ENCODE peak calls at places on chromosomes 1 and 21, in four cellular contexts. L is cardiac muscle cell, V is spleen, M is heart right ventricle. G is an unnamed sample.

GRCh38 chr1:55053265-55053954 is 14.1 kb downstream of the PCSK9 start:
- DNase-seq in L (no peak), M (no peak), V (no peak), G (no peak)

GRCh38 chr1:203465943-203466342 is 9.7 kb upstream of the PRELP start:
- DNase-seq in L (peak; percentile 24), M (peak; percentile 54), V (no peak), G (no peak)

GRCh38 chr1:29052951-29053350 is 70.8 kb downstream of the TMEM200B start:
- DNase-seq in V (no peak), M (no peak), L (no peak), G (no peak)

GRCh38 chr1:110508038-110508437 is 10.9 kb downstream of the KCNA10 start:
- DNase-seq in V (no peak), M (peak; percentile 34), L (peak; percentile 44), G (no peak)

GRCh38 chr1:153573351-153573750 is 7.7 kb upstream of the S100A2 start:
- DNase-seq in V (no peak), M (no peak), L (peak; percentile 29), G (no peak)

GRCh38 chr1:228315484-228315944 is 91.1 kb downstream of the TRIM11 start:
- DNase-seq in V (no peak), M (no peak), L (no peak), G (no peak)

GRCh38 chr1:166908942-166909341 is 32.9 kb upstream of the TADA1 start:
- DNase-seq in V (no peak), M (no peak), L (no peak), G (no peak)

GRCh38 chr1:179310271-179310670 is 16.7 kb downstream of the SOAT1 start:
- DNase-seq in M (no peak), L (no peak), V (no peak), G (peak; percentile 27)

GRCh38 chr1:29397981-29398380 is 161.7 kb downstream of the PTPRU start:
- DNase-seq in M (no peak), V (no peak), L (no peak), G (no peak)

GRCh38 chr1:165927169-165927568 is 99.8 kb downstream of the UCK2 start:
- DNase-seq in V (no peak), L (no peak), M (no peak), G (no peak)

GRCh38 chr21:44980562-44981489 is 41.0 kb downstream of the SLX9 start:
- DNase-seq in M (no peak), V (peak; percentile 72), L (no peak), G (no peak)

GRCh38 chr1:153292740-153293479 is 19.8 kb downstream of the PGLYRP3 start:
- DNase-seq in V (no peak), M (no peak), L (no peak), G (no peak)

GRCh38 chr1:3523980-3524379 is 69.5 kb downstream of the ARHGEF16 start:
- DNase-seq in L (no peak), M (no peak), V (no peak), G (no peak)

GRCh38 chr1:10168912-10169514 is 41.4 kb upstream of the KIF1B start:
- DNase-seq in V (no peak), M (no peak), L (no peak), G (no peak)

GRCh38 chr1:67732750-67733151 is 47.8 kb downstream of the GADD45A start:
- DNase-seq in M (peak; percentile 62), V (no peak), L (no peak), G (no peak)

GRCh38 chr21:37435120-37435519 is 68.5 kb downstream of the DYRK1A start:
- DNase-seq in L (peak; percentile 95), V (no peak), M (peak; percentile 80), G (peak; percentile 49)

GRCh38 chr1:22229374-22229773 is 86.5 kb upstream of the WNT4 start:
- DNase-seq in V (no peak), L (no peak), M (no peak), G (peak; percentile 42)

GRCh38 chr1:245901565-245901964 is 605.5 kb downstream of the SMYD3 start:
- DNase-seq in M (no peak), L (no peak), V (no peak), G (no peak)

GRCh38 chr21:32940079-32941014 is 85.4 kb upstream of the OLIG2 start:
- DNase-seq in M (peak; percentile 40), V (no peak), L (peak; percentile 68), G (peak; percentile 44)

GRCh38 chr1:6770727-6771567 is 14.3 kb upstream of the CAMTA1 start:
- DNase-seq in L (no peak), M (no peak), V (no peak), G (peak; percentile 64)

GRCh38 chr1:33137800-33138199 is 44.0 kb downstream of the TRIM62 start:
- DNase-seq in V (no peak), M (peak; percentile 30), L (peak; percentile 73), G (no peak)

GRCh38 chr1:171233183-171233582 is 15.1 kb upstream of the FMO1 start:
- DNase-seq in M (no peak), V (no peak), L (no peak), G (no peak)

GRCh38 chr1:203272633-203273205 is 32.6 kb upstream of the BTG2 start:
- DNase-seq in M (no peak), L (no peak), V (peak; percentile 82), G (no peak)

GRCh38 chr1:51427438-51427837 is 91.6 kb downstream of the EPS15 start:
- DNase-seq in V (no peak), L (no peak), M (no peak), G (no peak)

GRCh38 chr1:20192871-20193411 is 6.6 kb upstream of the PLA2G2C start:
- DNase-seq in L (no peak), M (no peak), V (no peak), G (no peak)

GRCh38 chr1:20194770-20195463 is 8.6 kb upstream of the PLA2G2C start:
- DNase-seq in V (peak; percentile 90), M (peak; percentile 60), L (peak; percentile 84), G (peak; percentile 42)

GRCh38 chr1:20194224-20194623 is 7.9 kb upstream of the PLA2G2C start:
- DNase-seq in L (no peak), V (no peak), M (no peak), G (peak; percentile 46)

GRCh38 chr1:20197329-20197791 is 11.0 kb upstream of the PLA2G2C start:
- DNase-seq in L (no peak), M (no peak), V (no peak), G (no peak)

GRCh38 chr1:20195464-20195780 is 9.1 kb upstream of the PLA2G2C start:
- DNase-seq in M (no peak), L (no peak), V (no peak), G (no peak)
- TF ChIP-seq CTCF in M (no peak), L (no peak), V (peak; percentile 59), G (peak; percentile 4)

GRCh38 chr1:91601554-91602322 is 101.1 kb downstream of the CDC7 start:
- DNase-seq in L (peak; percentile 90), M (peak; percentile 62), V (no peak), G (no peak)
- H3K27ac ChIP-seq in L (peak overlapping the region; percentile 66), M (peak overlapping the region; percentile 59), V (no peak overlapping the region), G (no peak overlapping the region)

GRCh38 chr1:187042538-187042937 is 213.8 kb downstream of the PLA2G4A start:
- DNase-seq in M (no peak), L (no peak), V (no peak), G (no peak)
- TF ChIP-seq CTCF in M (no peak), L (no peak), V (no peak), G (no peak)

GRCh38 chr1:223849352-223849751 is 3.6 kb upstream of the TP53BP2 start:
- DNase-seq in M (no peak), L (no peak), V (no peak), G (no peak)

GRCh38 chr1:223846668-223847007 is 891 bp upstream of the TP53BP2 start:
- DNase-seq in V (peak; percentile 80), M (no peak), L (no peak), G (no peak)

GRCh38 chr1:223845810-223846667 is at the start of gene TP53BP2:
- DNase-seq in M (peak; percentile 85), L (peak; percentile 96), V (peak; percentile 96), G (peak; percentile 88)

GRCh38 chr1:223848536-223848935 is 2.8 kb upstream of the TP53BP2 start:
- DNase-seq in L (no peak), M (no peak), V (no peak), G (no peak)

DNA sequence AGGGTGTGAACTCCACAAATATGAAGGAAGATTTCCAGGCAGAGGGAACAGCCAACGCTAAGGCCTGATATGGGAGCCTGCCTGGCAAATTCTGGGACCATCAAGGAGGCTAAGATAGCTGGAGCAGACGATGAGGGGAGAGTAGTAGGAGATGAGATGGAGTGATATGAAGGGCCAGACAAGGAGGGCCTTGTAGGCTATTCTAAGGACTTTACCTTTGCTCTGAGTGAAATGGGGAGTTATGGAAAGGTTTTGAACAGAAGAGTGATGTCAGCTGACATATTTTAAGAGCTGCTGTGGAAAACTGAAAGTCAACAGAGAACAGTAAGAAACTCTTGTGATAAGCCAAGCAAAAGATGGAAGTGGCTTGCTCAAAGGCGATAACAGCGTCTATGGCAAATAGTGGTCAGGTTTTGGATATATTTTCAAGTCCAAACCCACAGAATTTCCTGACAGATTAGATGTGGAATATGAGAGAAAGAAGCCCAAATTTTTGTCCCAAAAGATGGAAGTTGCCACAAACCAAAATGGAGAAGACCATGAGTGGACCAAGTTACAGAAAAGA is 2.1 kb upstream of the TP53BP2 start:
- DNase-seq in L (no peak), M (no peak), V (no peak), G (no peak)
- H3K27ac ChIP-seq in L (no peak overlapping the region), M (no peak overlapping the region), V (no peak overlapping the region), G (no peak overlapping the region)

G was measured in RWPE1.